ENCODE peak calls at places on chromosome 22, in five cellular contexts. H is HCT116; F is globus pallidus; R is effector memory CD4-positive, alpha-beta T cell; A is nephron progenitor cell. Q is an unnamed sample.

GRCh38 chr22:17921871-17922821 is 102.2 kb downstream of the MICAL3 start:
- DNase-seq in F (no peak), A (peak), R (no peak), H (no peak), Q (no peak)

GRCh38 chr22:37202001-37202555 is 10.2 kb downstream of the SSTR3 start:
- DNase-seq in A (no peak), R (no peak), H (no peak), F (no peak), Q (no peak)

GRCh38 chr22:37639771-37640590 is 512 bp downstream of the SH3BP1 start:
- DNase-seq in H (no peak), F (no peak), A (peak), R (no peak), Q (no peak)

GRCh38 chr22:19799322-19800190 is 39.0 kb downstream of the TBX1 start:
- DNase-seq in A (peak), H (no peak), F (no peak), R (no peak), Q (no peak)

GRCh38 chr22:17334983-17335382 is 34.3 kb upstream of the CECR2 start:
- DNase-seq in A (no peak), R (no peak), F (no peak), H (no peak), Q (no peak)

GRCh38 chr22:48745842-48746788 is 1081.6 kb downstream of the BRD1 start:
- DNase-seq in H (no peak), R (no peak), A (no peak), F (no peak), Q (no peak)

GRCh38 chr22:47175761-47176359 is 413.4 kb downstream of the TBC1D22A start:
- DNase-seq in H (no peak), R (no peak), F (no peak), A (no peak), Q (no peak)

GRCh38 chr22:29306830-29307657 is 594 bp downstream of the GAS2L1 start:
- DNase-seq in F (peak), A (peak), R (peak), H (no peak), Q (peak)

GRCh38 chr22:26709617-26710390 is 52.4 kb downstream of the MIAT start:
- DNase-seq in A (no peak), H (no peak), F (no peak), R (no peak), Q (no peak)

GRCh38 chr22:41619979-41620645 is 731 bp downstream of the DESI1 start:
- DNase-seq in F (peak), A (peak), H (no peak), R (peak), Q (no peak)

GRCh38 chr22:43244385-43244784 is 57.5 kb upstream of the TTLL12 start:
- DNase-seq in F (no peak), A (no peak), H (no peak), R (no peak), Q (no peak)

GRCh38 chr22:22787151-22787550 is 100.5 kb upstream of the IGLL5 start:
- DNase-seq in A (no peak), H (no peak), F (no peak), R (no peak), Q (no peak)

GRCh38 chr22:45170001-45170466 is 6.3 kb downstream of the NUP50 start:
- DNase-seq in F (no peak), R (no peak), A (no peak), H (no peak), Q (no peak)

GRCh38 chr22:48287031-48287430 is 1524.6 kb downstream of the TBC1D22A start:
- DNase-seq in A (no peak), H (no peak), R (no peak), F (no peak), Q (no peak)

GRCh38 chr22:19888131-19888746 is 33.6 kb upstream of the GNB1L start:
- DNase-seq in A (no peak), H (no peak), F (no peak), R (no peak), Q (no peak)

GRCh38 chr22:42719133-42719532 is 1.5 kb downstream of the A4GALT start:
- DNase-seq in F (no peak), R (no peak), H (no peak), A (no peak), Q (no peak)

GRCh38 chr22:43038325-43038724 is 23.4 kb upstream of the PACSIN2 start:
- DNase-seq in A (no peak), R (no peak), F (no peak), H (no peak), Q (no peak)

GRCh38 chr22:49953027-49953679 is 7.4 kb upstream of the PIM3 start:
- DNase-seq in H (no peak), A (no peak), F (no peak), R (no peak), Q (no peak)

GRCh38 chr22:44003776-44004460 is 20.2 kb upstream of the PARVB start:
- DNase-seq in F (no peak), A (peak), H (peak), R (no peak), Q (no peak)

GRCh38 chr22:47057916-47058585 is 295.6 kb downstream of the TBC1D22A start:
- DNase-seq in R (no peak), H (no peak), F (no peak), A (no peak), Q (no peak)

GRCh38 chr22:42520663-42521546 is 1.3 kb upstream of the RRP7A start:
- DNase-seq in F (no peak), R (no peak), A (no peak), H (no peak), Q (peak)

GRCh38 chr22:38707346-38707745 is 1.6 kb downstream of the GTPBP1 start:
- DNase-seq in A (no peak), R (no peak), H (no peak), F (no peak), Q (no peak)

GRCh38 chr22:17501679-17502285 is 61.5 kb upstream of the SLC25A18 start:
- DNase-seq in A (no peak), R (peak), F (peak), H (peak), Q (peak)

GRCh38 chr22:34669001-34669400 is 397.0 kb upstream of the ISX start:
- DNase-seq in R (no peak), H (no peak), F (no peak), A (no peak), Q (no peak)

Q was measured in SJCRH30.